ENCODE peak calls at places on chromosomes 2 and 18, in ten cellular contexts. H is lower lobe of right lung, S is sigmoid colon, M is IMR-90, J is heart right ventricle, G is A549, P is aorta, F is left lung, V is upper lobe of right lung, D is adrenal gland. K is an unnamed sample. For H3K4me1, the result is how much of the 10 kb centered on the place peaks cover.

GRCh38 chr2:20291106-20291564 is 59.5 kb downstream of the PUM2 start:
- DNase-seq in H (no peak), S (no peak), M (peak), J (no peak), G (peak), P (no peak), F (no peak), V (no peak), D (peak), K (no peak)

GRCh38 chr2:105454801-105455485 is 56.1 kb upstream of the FHL2 start:
- DNase-seq in H (peak), S (no peak), M (peak), J (no peak), G (peak), P (peak), F (no peak), V (no peak), D (peak), K (peak)

GRCh38 chr2:8120979-8121825 is 560.7 kb upstream of the ID2 start:
- DNase-seq in H (no peak), S (no peak), M (peak), J (no peak), G (no peak), P (no peak), F (no peak), V (no peak), D (no peak), K (no peak)

GRCh38 chr2:163641986-163642385 is 93.8 kb downstream of the FIGN start:
- DNase-seq in H (no peak), S (no peak), M (peak), J (no peak), G (no peak), P (no peak), F (no peak), V (no peak), D (no peak), K (no peak)

GRCh38 chr2:55843096-55843991 is 80.2 kb downstream of the EFEMP1 start:
- DNase-seq in H (no peak), S (no peak), M (peak), J (no peak), G (peak), P (no peak), F (no peak), V (no peak), D (no peak), K (no peak)

GRCh38 chr2:36425771-36426340 is 70.3 kb downstream of the CRIM1 start:
- DNase-seq in H (no peak), S (no peak), M (no peak), J (no peak), G (no peak), P (no peak), F (no peak), V (no peak), D (no peak), K (no peak)

GRCh38 chr2:149180226-149180875 is 141.9 kb downstream of the LYPD6B start:
- DNase-seq in H (no peak), S (no peak), M (no peak), J (no peak), G (no peak), P (no peak), F (no peak), V (no peak), D (no peak), K (no peak)

GRCh38 chr18:37364237-37364636 is 201.4 kb downstream of the CELF4 start:
- DNase-seq in H (peak), S (no peak), M (no peak), J (peak), G (no peak), P (peak), F (peak), V (peak), D (peak), K (peak)

GRCh38 chr2:226220511-226220910 is 579.1 kb downstream of the IRS1 start:
- DNase-seq in H (no peak), S (no peak), M (peak), J (no peak), G (no peak), P (no peak), F (no peak), V (no peak), D (no peak), K (no peak)

GRCh38 chr2:240619506-240620148 is 5.7 kb upstream of the GPR35 start:
- DNase-seq in H (peak), S (peak), M (no peak), J (no peak), G (no peak), P (peak), F (peak), V (peak), D (peak), K (peak)

GRCh38 chr18:51857989-51858388 is 482.0 kb upstream of the DCC start:
- DNase-seq in H (no peak), S (no peak), M (no peak), J (no peak), G (no peak), P (no peak), F (no peak), V (no peak), D (no peak), K (no peak)

GRCh38 chr18:37299471-37300304 is 265.9 kb downstream of the CELF4 start:
- DNase-seq in H (peak), S (peak), M (peak), J (peak), G (peak), P (peak), F (no peak), V (peak), D (peak), K (peak)

GRCh38 chr2:100321181-100321880 is 970 bp downstream of the LONRF2 start:
- DNase-seq in H (peak), S (no peak), M (peak), J (peak), G (peak), P (no peak), F (peak), V (peak), D (peak), K (peak)

GRCh38 chr18:58863539-58864145 is 1.0 kb upstream of the ZNF532 start:
- DNase-seq in H (peak), S (peak), M (peak), J (peak), G (no peak), P (peak), F (peak), V (peak), D (peak), K (peak)

GRCh38 chr2:217248312-217248935 is 388.6 kb upstream of the TNP1 start:
- DNase-seq in H (peak), S (peak), M (peak), J (peak), G (no peak), P (peak), F (peak), V (peak), D (peak), K (peak)

GRCh38 chr2:108266218-108266617 is 22.5 kb upstream of the SULT1C2 start:
- DNase-seq in H (no peak), S (no peak), M (no peak), J (no peak), G (no peak), P (no peak), F (no peak), V (no peak), D (no peak), K (no peak)

GRCh38 chr2:233209978-233210680 is 41.3 kb upstream of the ATG16L1 start:
- DNase-seq in H (no peak), S (no peak), M (no peak), J (no peak), G (no peak), P (no peak), F (no peak), V (no peak), D (no peak), K (no peak)

GRCh38 chr18:34848156-34848555 is 138.1 kb downstream of the DTNA start:
- DNase-seq in H (no peak), S (no peak), M (no peak), J (no peak), G (no peak), P (no peak), F (no peak), V (no peak), D (no peak), K (no peak)

GRCh38 chr2:19540739-19541503 is 182.5 kb upstream of the OSR1 start:
- DNase-seq in H (no peak), S (no peak), M (peak), J (no peak), G (peak), P (no peak), F (no peak), V (no peak), D (peak), K (no peak)

GRCh38 chr18:63994783-63995399 is 25.0 kb downstream of the SERPINB8 start:
- DNase-seq in H (peak), S (peak), M (peak), J (no peak), G (peak), P (peak), F (no peak), V (no peak), D (peak), K (peak)

GRCh38 chr2:45708501-45708900 is 57.0 kb downstream of the PRKCE start:
- DNase-seq in H (no peak), S (no peak), M (no peak), J (no peak), G (no peak), P (no peak), F (no peak), V (no peak), D (no peak), K (no peak)

GRCh38 chr2:237604960-237605359 is 14.4 kb upstream of the RAB17 start:
- DNase-seq in H (no peak), S (no peak), M (peak), J (no peak), G (no peak), P (no peak), F (no peak), V (no peak), D (no peak), K (peak)

GRCh38 chr2:85242321-85242720 is 85.5 kb downstream of the TGOLN2 start:
- DNase-seq in H (no peak), S (no peak), M (no peak), J (no peak), G (no peak), P (no peak), F (no peak), V (no peak), D (no peak), K (no peak)

GRCh38 chr2:98917031-98917459 is 19.0 kb downstream of the CRACDL start:
- DNase-seq in H (no peak), S (no peak), M (peak), J (no peak), G (peak), P (no peak), F (no peak), V (no peak), D (no peak), K (no peak)

GRCh38 chr2:9988320-9988719 is 36.8 kb downstream of the GRHL1 start:
- DNase-seq in H (no peak), S (no peak), M (no peak), J (no peak), G (no peak), P (no peak), F (no peak), V (no peak), D (no peak), K (no peak)

GRCh38 chr2:218582085-218582484 is 13.4 kb downstream of the CNOT9 start:
- DNase-seq in H (no peak), S (no peak), M (peak), J (no peak), G (no peak), P (no peak), F (no peak), V (no peak), D (no peak), K (no peak)

GRCh38 chr2:191892391-191892790 is 45.5 kb upstream of the CAVIN2 start:
- DNase-seq in H (no peak), S (no peak), M (peak), J (no peak), G (no peak), P (no peak), F (no peak), V (no peak), D (peak), K (no peak)

GRCh38 chr2:10507106-10507505 is 59.0 kb upstream of the ODC1 start:
- DNase-seq in H (no peak), S (no peak), M (no peak), J (no peak), G (no peak), P (peak), F (no peak), V (peak), D (peak), K (no peak)

GRCh38 chr2:176152350-176153181 is 1.2 kb downstream of the HOXD4 start:
- DNase-seq in H (no peak), S (no peak), M (no peak), J (no peak), G (no peak), P (no peak), F (no peak), V (no peak), D (no peak), K (no peak)

GRCh38 chr18:24398515-24398914 is 891 bp upstream of the OSBPL1A start:
- DNase-seq in H (no peak), S (no peak), M (peak), J (no peak), G (no peak), P (no peak), F (no peak), V (no peak), D (no peak), K (peak)

GRCh38 chr18:23540867-23541266 is 37.6 kb downstream of the RMC1 start:
- DNase-seq in H (no peak), S (no peak), M (peak), J (no peak), G (no peak), P (no peak), F (no peak), V (no peak), D (peak), K (no peak)

GRCh38 chr2:127829845-127830246 is 18.9 kb upstream of the WDR33 start:
- DNase-seq in H (no peak), S (no peak), M (no peak), J (no peak), G (no peak), P (no peak), F (no peak), V (no peak), D (no peak), K (no peak)

GRCh38 chr18:34965108-34965507 is 76.1 kb upstream of the MAPRE2 start:
- DNase-seq in H (no peak), S (no peak), M (no peak), J (no peak), G (no peak), P (no peak), F (no peak), V (no peak), D (no peak), K (no peak)

GRCh38 chr18:12571617-12572016 is 86.3 kb downstream of the SPIRE1 start:
- DNase-seq in H (no peak), S (no peak), M (no peak), J (no peak), G (no peak), P (no peak), F (no peak), V (no peak), D (no peak), K (no peak)

GRCh38 chr18:3262234-3263171 is 570 bp downstream of the MYL12B start:
- DNase-seq in H (no peak), S (no peak), M (no peak), J (no peak), G (no peak), P (no peak), F (no peak), V (no peak), D (no peak), K (peak)

GRCh38 chr2:226524381-226524843 is 275.2 kb downstream of the IRS1 start:
- DNase-seq in H (no peak), S (no peak), M (peak), J (no peak), G (no peak), P (no peak), F (no peak), V (no peak), D (peak), K (no peak)

GRCh38 chr18:36828157-36828629 is 609 bp downstream of the TPGS2 start:
- DNase-seq in H (no peak), S (peak), M (peak), J (no peak), G (no peak), P (peak), F (no peak), V (no peak), D (no peak), K (peak)

DNA sequence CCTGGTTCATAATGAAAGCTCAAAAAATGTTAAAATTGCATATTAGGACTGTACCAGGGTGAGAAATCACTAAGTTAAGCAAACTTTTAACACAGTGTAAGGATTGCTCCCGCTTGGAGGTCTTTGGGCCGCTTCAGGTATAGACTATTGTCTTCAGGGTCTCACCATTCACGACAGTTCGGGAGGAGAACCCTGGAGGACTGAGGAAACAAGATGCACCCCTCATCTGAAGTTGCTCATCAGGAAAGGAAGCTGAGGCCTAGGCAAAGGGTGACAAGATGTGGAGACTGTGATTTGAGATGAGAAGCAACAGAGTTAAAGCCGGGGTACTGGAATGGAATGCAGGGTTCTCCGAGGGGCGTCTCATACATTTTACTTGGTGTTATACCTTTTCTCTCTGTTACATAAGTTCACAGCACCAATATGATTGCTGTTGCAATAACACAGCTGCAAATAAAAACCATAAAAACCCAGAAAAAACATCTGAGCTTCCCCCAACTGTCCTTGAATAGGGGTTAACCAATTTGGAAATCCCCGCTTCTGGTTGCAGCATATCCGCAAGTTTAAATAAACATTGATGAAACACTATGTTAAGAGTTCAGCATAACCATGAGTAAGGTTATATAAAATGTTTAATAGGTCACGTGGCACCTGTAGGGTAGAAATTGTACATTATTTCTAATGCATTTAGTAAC is 40.1 kb downstream of the FBXO48 start:
- DNase-seq in H (no peak), S (no peak), M (peak), J (no peak), G (no peak), P (no peak), F (no peak), V (no peak), D (no peak), K (no peak)
- H3K4me1 ChIP-seq in H (under half), S (under half), M (under half), J (half or more), G (under half), P (under half), F (half or more), V (under half), D (under half), K (under half)

DNA sequence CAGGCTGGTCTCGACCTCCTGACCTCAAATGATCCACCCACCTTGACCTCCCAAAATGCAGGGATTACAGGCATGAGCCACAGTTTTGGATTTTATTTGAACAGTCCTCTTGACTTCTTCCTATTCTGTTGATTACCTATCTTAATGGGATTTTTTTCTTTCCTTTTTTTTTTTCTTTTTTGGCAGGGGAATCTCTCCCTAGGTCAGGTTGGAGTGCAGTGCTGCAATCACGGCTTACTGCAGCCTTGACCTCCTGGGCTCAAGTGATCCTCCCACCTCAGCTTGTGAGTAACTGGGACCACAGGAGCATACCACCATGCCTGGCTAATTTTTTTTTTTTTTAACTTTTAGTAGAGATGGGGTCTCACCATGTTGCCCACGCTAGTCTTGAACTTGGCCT is 2.8 kb downstream of the MTHFD2 start:
- DNase-seq in H (no peak), S (no peak), M (no peak), J (no peak), G (no peak), P (no peak), F (no peak), V (no peak), D (no peak), K (no peak)
- H3K4me1 ChIP-seq in H (under half), S (under half), M (under half), J (half or more), G (half or more), P (under half), F (half or more), V (under half), D (under half), K (under half)

DNA sequence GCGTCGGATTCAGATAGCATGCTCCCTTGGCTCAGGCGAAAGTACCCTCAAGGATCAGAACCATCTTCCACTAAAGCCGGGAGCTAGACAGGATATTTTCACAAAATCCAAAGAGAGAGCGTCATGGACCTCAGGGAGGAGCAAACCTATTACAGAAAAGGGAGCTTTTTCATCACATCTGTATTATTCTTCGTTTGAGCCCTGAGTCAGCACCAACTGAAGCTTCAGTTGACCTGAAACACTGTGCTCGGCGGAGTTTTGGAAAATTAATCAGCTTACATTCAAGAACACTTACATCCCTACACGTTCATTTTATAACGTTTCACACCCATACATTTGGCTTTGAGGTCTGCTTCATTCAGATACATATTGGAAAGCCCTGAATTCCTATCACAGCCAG is 89.1 kb downstream of the CDC42EP3 start:
- DNase-seq in H (no peak), S (no peak), M (no peak), J (no peak), G (no peak), P (no peak), F (no peak), V (no peak), D (no peak), K (no peak)
- H3K4me1 ChIP-seq in H (under half), S (under half), M (under half), J (under half), G (under half), P (under half), F (under half), V (under half), D (under half), K (under half)

DNA sequence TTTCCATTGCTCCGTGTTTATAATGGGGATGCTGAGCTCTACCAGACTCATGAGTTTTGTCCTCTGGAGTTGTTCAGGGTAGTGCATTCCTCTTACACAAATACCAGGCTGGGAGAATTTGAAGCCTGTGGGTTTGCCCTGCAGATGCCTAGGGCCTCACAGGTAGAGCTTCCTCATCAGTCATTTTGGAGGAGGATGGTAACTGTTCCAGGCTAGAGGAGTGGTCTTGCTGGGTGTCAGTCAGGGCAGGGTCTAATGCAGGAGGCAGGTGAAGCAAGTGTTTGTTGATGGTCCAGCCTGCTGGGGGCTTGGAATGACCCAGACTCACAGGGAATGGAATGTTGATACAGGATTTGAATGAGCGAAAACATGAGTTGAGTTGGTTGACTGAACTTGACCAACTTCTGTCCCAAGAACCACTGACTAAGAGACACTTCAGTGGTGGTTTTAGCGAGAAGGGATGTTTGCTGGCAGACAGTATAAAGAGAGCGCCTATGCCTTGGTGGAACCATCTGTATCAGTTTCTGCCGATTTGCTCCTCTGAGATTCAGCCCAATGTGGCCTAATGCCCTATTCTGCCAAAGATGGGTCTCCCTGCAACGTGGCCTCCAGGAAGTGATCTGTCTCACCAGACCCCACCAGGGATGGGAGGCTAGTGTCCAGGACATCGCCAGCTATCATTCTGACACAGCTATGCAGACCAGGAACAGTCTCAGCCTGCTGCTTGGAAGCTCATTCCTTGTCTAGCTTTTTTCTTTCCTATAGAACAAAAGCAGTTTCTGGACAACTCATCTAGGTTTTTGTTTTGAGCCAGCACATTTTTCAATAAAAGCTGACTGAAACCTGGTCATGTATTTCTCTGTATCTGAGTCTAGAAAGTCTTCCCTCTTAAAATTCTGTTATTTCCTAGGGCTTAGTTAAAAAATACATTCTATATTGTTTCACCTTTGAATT is 9.3 kb downstream of the IL1R2 start:
- DNase-seq in H (no peak), S (no peak), M (no peak), J (no peak), G (no peak), P (no peak), F (no peak), V (no peak), D (no peak), K (no peak)
- H3K4me1 ChIP-seq in H (under half), S (under half), M (under half), J (under half), G (under half), P (under half), F (under half), V (under half), D (under half), K (under half)